ENCODE peak calls at places on chromosomes 11 and 22, in four cellular contexts. Z, W, M and F are unnamed samples.

GRCh38 chr11:27205779-27206549 is 157.1 kb downstream of the CCDC34 start:
- DNase-seq in Z (no peak), W (no peak), M (no peak), F (no peak)

GRCh38 chr11:87425391-87425790 is 387.7 kb downstream of the TMEM135 start:
- DNase-seq in Z (no peak), W (no peak), M (no peak), F (no peak)

GRCh38 chr22:20663137-20663828 is 110.6 kb upstream of the SERPIND1 start:
- DNase-seq in Z (no peak), W (no peak), M (no peak), F (no peak)

GRCh38 chr11:28690746-28691145 is 582.6 kb downstream of the METTL15 start:
- DNase-seq in Z (no peak), W (no peak), M (no peak), F (no peak)

GRCh38 chr11:57761301-57762234 is at the start of gene CTNND1:
- DNase-seq in Z (peak; percentile 91), W (no peak), M (peak; percentile 72), F (peak; percentile 77)

GRCh38 chr11:4464216-4465159 is 15.4 kb downstream of the OR52K2 start:
- DNase-seq in Z (no peak), W (no peak), M (no peak), F (no peak)

GRCh38 chr11:119341222-119342022 is 739 bp upstream of the C1QTNF5 start:
- DNase-seq in Z (peak; percentile 21), W (no peak), M (no peak), F (no peak)

GRCh38 chr11:124222407-124222806 is 18.5 kb upstream of the OR8G1 start:
- DNase-seq in Z (no peak), W (no peak), M (no peak), F (no peak)

GRCh38 chr22:47147572-47147971 is 385.1 kb downstream of the TBC1D22A start:
- DNase-seq in Z (no peak), W (no peak), M (no peak), F (no peak)

GRCh38 chr22:50171965-50172421 is 1.5 kb downstream of the PANX2 start:
- DNase-seq in Z (no peak), W (no peak), M (no peak), F (no peak)